ENCODE peak calls at places on chromosomes 6 and 20, in seven cellular contexts. B is mucosa of descending colon; V is stimulated activated CD4-positive, alpha-beta T cell treated with anti-CD3 and anti-CD28 coated beads, Interleukin-2, amount 100 ng/mL, for 48 hours; I is esophagus squamous epithelium; J is iPS-NIHi11; E is fibroblast of mammary gland; K is EL. H is an unnamed sample.

GRCh38 chr6:139027620-139028182 is 844 bp upstream of the ABRACL start:
- DNase-seq in I (no peak), V (peak), B (no peak), K (peak), E (peak), J (peak), H (no peak)

GRCh38 chr6:113856011-113856551 is 1.1 kb upstream of the MARCKS start:
- DNase-seq in I (no peak), V (no peak), E (peak), B (peak), J (no peak), K (peak), H (no peak)

GRCh38 chr6:296151-297122 is 4.2 kb downstream of the DUSP22 start:
- DNase-seq in E (no peak), J (no peak), I (no peak), B (no peak), K (no peak), V (no peak), H (no peak)

GRCh38 chr20:5933802-5934436 is 16.4 kb downstream of the TRMT6 start:
- DNase-seq in I (no peak), B (no peak), V (no peak), E (peak), J (peak), K (peak), H (no peak)

GRCh38 chr20:3707508-3707899 is 4.9 kb downstream of the SIGLEC1 start:
- DNase-seq in B (no peak), E (no peak), V (no peak), K (no peak), J (no peak), I (no peak), H (peak)

GRCh38 chr6:45949256-45949655 is 66.4 kb downstream of the CLIC5 start:
- DNase-seq in I (no peak), V (no peak), K (no peak), J (no peak), E (no peak), B (no peak), H (no peak)

GRCh38 chr20:38219006-38219950 is 41.3 kb downstream of the KIAA1755 start:
- DNase-seq in I (no peak), J (no peak), B (no peak), E (no peak), K (no peak), V (no peak), H (no peak)

GRCh38 chr6:153160221-153160620 is 29.1 kb upstream of the RGS17 start:
- DNase-seq in K (no peak), V (no peak), B (no peak), E (no peak), I (no peak), J (no peak), H (no peak)

GRCh38 chr20:59042151-59042795 is at the start of gene PRELID3B:
- DNase-seq in K (peak), V (no peak), I (no peak), J (no peak), E (peak), B (peak), H (peak)

GRCh38 chr6:119350202-119351004 is 842 bp upstream of the MAN1A1 start:
- DNase-seq in I (no peak), J (no peak), K (peak), E (peak), B (no peak), V (peak), H (peak)

GRCh38 chr6:105859441-105859840 is 226.7 kb upstream of the PRDM1 start:
- DNase-seq in J (no peak), V (no peak), B (no peak), E (no peak), K (no peak), I (no peak), H (no peak)

GRCh38 chr20:62838511-62838910 is 21.7 kb downstream of the COL9A3 start:
- DNase-seq in I (no peak), E (no peak), B (peak), V (no peak), K (no peak), J (no peak), H (no peak)

H was measured in 8988T.